ENCODE peak calls at places on chromosomes 4 and X, in nine cellular contexts. X is stimulated activated CD8-positive, alpha-beta memory T cell treated with anti-CD3 and anti-CD28 coated beads, Interleukin-4, amount 100 ng/mL, for 1 hour; A is HFFc6; E is mesothelial cell of epicardium; P is EL; Z is hepatocyte; O is RPMI7951; F is cardiac muscle cell; N is lung microvascular endothelial cell. I is an unnamed sample.

GRCh38 chrX:111119341-111119740 is 23.4 kb downstream of the PAK3 start:
- DNase-seq in X (no peak), A (no peak), E (no peak), P (no peak), Z (no peak), O (no peak), F (no peak), N (no peak), I (no peak)

GRCh38 chr4:163764569-163764968 is 270.1 kb downstream of the TMA16 start:
- DNase-seq in X (no peak), A (peak; percentile 10), E (no peak), P (no peak), Z (no peak), O (no peak), F (no peak), N (no peak), I (no peak)

GRCh38 chrX:150903110-150903508 is 4.6 kb upstream of the CD99L2 start:
- DNase-seq in X (no peak), A (no peak), E (no peak), P (no peak), Z (no peak), O (no peak), F (no peak), N (no peak), I (no peak)

GRCh38 chr4:102684605-102685052 is 76.1 kb downstream of the MANBA start:
- DNase-seq in X (no peak), A (peak; percentile 82), E (no peak), P (peak; percentile 8), Z (peak; percentile 19), O (peak; percentile 54), F (no peak), N (peak; percentile 80), I (no peak)

GRCh38 chrX:108299101-108299591 is 139.1 kb downstream of the COL4A6 start:
- DNase-seq in X (no peak), A (no peak), E (peak; percentile 50), P (peak; percentile 31), Z (peak; percentile 44), O (peak; percentile 8), F (peak; percentile 56), N (peak; percentile 59), I (no peak)

GRCh38 chr4:165288639-165289428 is 38.6 kb upstream of the MSMO1 start:
- DNase-seq in X (no peak), A (peak; percentile 52), E (no peak), P (peak; percentile 65), Z (no peak), O (peak; percentile 14), F (no peak), N (peak; percentile 21), I (no peak)

GRCh38 chrX:154719132-154719675 is 31.7 kb downstream of the GAB3 start:
- DNase-seq in X (no peak), A (peak; percentile 73), E (no peak), P (peak; percentile 40), Z (no peak), O (peak; percentile 75), F (no peak), N (peak; percentile 86), I (peak; percentile 65)

GRCh38 chr4:118985170-118986000 is 96.7 kb downstream of the SYNPO2 start:
- DNase-seq in X (no peak), A (no peak), E (no peak), P (no peak), Z (no peak), O (no peak), F (no peak), N (no peak), I (no peak)

GRCh38 chr4:109079177-109079576 is 223.3 kb downstream of the COL25A1 start:
- DNase-seq in X (no peak), A (peak; percentile 16), E (no peak), P (peak; percentile 14), Z (no peak), O (no peak), F (no peak), N (no peak), I (no peak)

GRCh38 chr4:185738038-185738552 is 73.9 kb downstream of the SORBS2 start:
- DNase-seq in X (no peak), A (peak; percentile 49), E (no peak), P (peak; percentile 50), Z (no peak), O (peak; percentile 73), F (no peak), N (peak; percentile 90), I (no peak)

GRCh38 chrX:103329991-103330390 is at the start of gene TCEAL7:
- DNase-seq in X (no peak), A (peak; percentile 4), E (no peak), P (peak; percentile 64), Z (peak; percentile 14), O (no peak), F (no peak), N (no peak), I (no peak)

GRCh38 chr4:107243141-107243779 is 207.1 kb upstream of the DKK2 start:
- DNase-seq in X (no peak), A (no peak), E (no peak), P (no peak), Z (no peak), O (peak; percentile 94), F (no peak), N (no peak), I (no peak)

GRCh38 chrX:12949927-12950656 is 24.8 kb upstream of the TMSB4X start:
- DNase-seq in X (peak; percentile 63), A (peak; percentile 86), E (no peak), P (peak; percentile 74), Z (peak; percentile 72), O (peak; percentile 90), F (no peak), N (peak; percentile 95), I (peak; percentile 92)

I was measured in activated CD8-positive, alpha-beta memory T cell treated with anti-CD3 and anti-CD28 coated beads, Interleukin-2, amount 10 ng/mL, durations not matched to agents 7 days and 5 days.